ENCODE peak calls at places on chromosomes 6 and 20, in six cellular contexts. N is GM10248, U is NCI-H1105, P is KG1, Z is fibroblast of mammary gland, A is posterior cingulate gyrus. G is an unnamed sample.

GRCh38 chr6:85865665-85866372 is 223.1 kb upstream of the SYNCRIP start:
- DNase-seq in N (no peak), A (no peak), Z (peak; percentile 78), P (no peak), U (peak; percentile 22), G (no peak)

GRCh38 chr6:33549196-33549595 is 30.9 kb downstream of the BAK1 start:
- DNase-seq in A (no peak), U (no peak), Z (no peak), N (no peak), P (no peak), G (no peak)

GRCh38 chr6:135434095-135434494 is 63.4 kb downstream of the AHI1 start:
- DNase-seq in N (peak; percentile 13), Z (no peak), P (no peak), U (no peak), A (no peak), G (no peak)

GRCh38 chr20:37901667-37902503 is 1.0 kb upstream of the VSTM2L start:
- DNase-seq in P (no peak), A (no peak), N (peak; percentile 83), U (no peak), Z (peak; percentile 84), G (peak; percentile 44)

GRCh38 chr6:4253604-4254211 is 118.3 kb upstream of the ECI2 start:
- DNase-seq in Z (peak; percentile 70), P (no peak), A (no peak), N (no peak), U (peak; percentile 21), G (no peak)

GRCh38 chr6:27867941-27868705 is 44.1 kb downstream of the OR2B2 start:
- DNase-seq in N (no peak), Z (peak; percentile 45), U (no peak), A (no peak), P (no peak), G (no peak)

GRCh38 chr6:11766056-11766455 is 12.5 kb downstream of the ADTRP start:
- DNase-seq in Z (no peak), N (no peak), P (no peak), U (no peak), A (no peak), G (no peak)

GRCh38 chr20:14523090-14523489 is 185.7 kb upstream of the FLRT3 start:
- DNase-seq in N (no peak), U (no peak), P (no peak), A (no peak), Z (no peak), G (no peak)

GRCh38 chr20:24585796-24586522 is 116.5 kb downstream of the SYNDIG1 start:
- DNase-seq in U (no peak), N (no peak), P (no peak), A (no peak), Z (no peak), G (no peak)

GRCh38 chr6:88629838-88630462 is 333.5 kb downstream of the RNGTT start:
- DNase-seq in N (no peak), P (no peak), U (peak; percentile 11), Z (no peak), A (no peak), G (no peak)

GRCh38 chr6:6730831-6731230 is 142.3 kb downstream of the LY86 start:
- DNase-seq in Z (peak; percentile 97), N (no peak), U (no peak), P (no peak), A (no peak), G (no peak)

GRCh38 chr20:6735913-6736845 is 31.3 kb upstream of the BMP2 start:
- DNase-seq in P (no peak), U (no peak), N (no peak), Z (no peak), A (no peak), G (no peak)

GRCh38 chr6:111015656-111016190 is 33.9 kb downstream of the RPF2 start:
- DNase-seq in U (no peak), A (no peak), N (no peak), P (no peak), Z (no peak), G (no peak)

GRCh38 chr20:40257763-40258162 is 431.3 kb downstream of the MAFB start:
- DNase-seq in U (no peak), Z (no peak), A (no peak), N (no peak), P (no peak), G (no peak)

GRCh38 chr6:150929403-150929802 is 63.9 kb downstream of the MTHFD1L start:
- DNase-seq in U (no peak), Z (no peak), A (no peak), P (no peak), N (no peak), G (peak; percentile 24)

GRCh38 chr6:100035873-100036653 is 42.0 kb upstream of the MCHR2 start:
- DNase-seq in U (no peak), P (no peak), Z (no peak), A (no peak), N (no peak), G (no peak)

GRCh38 chr6:42352856-42353564 is 98.7 kb downstream of the TRERF1 start:
- DNase-seq in A (no peak), U (no peak), P (no peak), N (no peak), Z (peak; percentile 89), G (no peak)

GRCh38 chr6:20404641-20405032 is 3.0 kb downstream of the E2F3 start:
- DNase-seq in U (peak; percentile 67), Z (peak; percentile 72), P (no peak), A (no peak), N (peak; percentile 50), G (no peak)

GRCh38 chr6:150269857-150270223 is 99.0 kb upstream of the IYD start:
- DNase-seq in P (no peak), Z (peak; percentile 91), U (no peak), N (no peak), A (no peak), G (no peak)

GRCh38 chr6:1678966-1679690 is 69.4 kb downstream of the FOXC1 start:
- DNase-seq in Z (no peak), N (no peak), P (no peak), A (no peak), U (no peak), G (peak; percentile 40)

GRCh38 chr20:1623501-1624250 is 3.9 kb upstream of the SIRPB1 start:
- DNase-seq in Z (no peak), U (no peak), N (peak; percentile 2), A (no peak), P (no peak), G (no peak)

GRCh38 chr6:87553159-87553765 is 36.5 kb downstream of the RARS2 start:
- DNase-seq in A (no peak), N (no peak), P (no peak), U (no peak), Z (no peak), G (no peak)

GRCh38 chr6:156703719-156704118 is 73.5 kb upstream of the ARID1B start:
- DNase-seq in A (no peak), P (no peak), Z (peak; percentile 17), U (no peak), N (no peak), G (no peak)

G was measured in cerebellum.